ENCODE peak calls at places on chromosomes 5 and 9, in five cellular contexts. B is endothelial cell of umbilical vein; V is activated CD4-positive, alpha-beta T cell treated with anti-CD3 and anti-CD28 coated beads, Interleukin-2, amount 50 U/mL, for 1 hour; L is RWPE1; R is HCEC 1CT. C is an unnamed sample.

GRCh38 chr9:130938652-130939404 is at the start of gene FIBCD1:
- DNase-seq in B (peak), V (no peak), L (peak), R (peak), C (no peak)

GRCh38 chr5:175344331-175345200 is 99.4 kb downstream of the DRD1 start:
- DNase-seq in B (no peak), V (no peak), L (peak), R (no peak), C (no peak)

GRCh38 chr9:127898433-127899199 is 787 bp downstream of the ST6GALNAC6 start:
- DNase-seq in B (peak), V (no peak), L (peak), R (peak), C (peak)

GRCh38 chr5:138645778-138646575 is 70.8 kb upstream of the HSPA9 start:
- DNase-seq in B (no peak), V (no peak), L (no peak), R (no peak), C (no peak)

GRCh38 chr9:99056876-99057664 is 47.8 kb upstream of the TGFBR1 start:
- DNase-seq in B (no peak), V (no peak), L (peak), R (peak), C (no peak)

GRCh38 chr5:141821430-141821925 is 56.7 kb downstream of the PCDH1 start:
- DNase-seq in B (peak), V (no peak), L (peak), R (peak), C (no peak)

GRCh38 chr9:136713555-136713949 is 1.2 kb downstream of the DIPK1B start:
- DNase-seq in B (peak), V (no peak), L (no peak), R (no peak), C (no peak)

GRCh38 chr9:131420913-131421312 is 27.0 kb downstream of the PRRC2B start:
- DNase-seq in B (no peak), V (no peak), L (peak), R (peak), C (no peak)

GRCh38 chr9:114289571-114290481 is 33.1 kb upstream of the ORM1 start:
- DNase-seq in B (no peak), V (no peak), L (no peak), R (no peak), C (no peak)

GRCh38 chr9:77023726-77024125 is 4.3 kb downstream of the FOXB2 start:
- DNase-seq in B (no peak), V (no peak), L (no peak), R (no peak), C (no peak)

GRCh38 chr5:54484219-54484894 is 28.9 kb downstream of the HSPB3 start:
- DNase-seq in B (no peak), V (no peak), L (no peak), R (peak), C (no peak)

GRCh38 chr9:127661342-127661741 is 45.4 kb upstream of the CFAP157 start:
- DNase-seq in B (no peak), V (no peak), L (no peak), R (no peak), C (no peak)

GRCh38 chr5:157431544-157432200 is 28.3 kb upstream of the NIPAL4 start:
- DNase-seq in B (peak), V (peak), L (peak), R (peak), C (no peak)

GRCh38 chr5:114317751-114318150 is 44.1 kb upstream of the KCNN2 start:
- DNase-seq in B (no peak), V (no peak), L (no peak), R (no peak), C (no peak)

GRCh38 chr5:16809816-16810502 is 126.1 kb downstream of the MYO10 start:
- DNase-seq in B (no peak), V (no peak), L (no peak), R (no peak), C (no peak)

GRCh38 chr5:178554311-178554710 is 35.9 kb downstream of the COL23A1 start:
- DNase-seq in B (no peak), V (no peak), L (no peak), R (no peak), C (no peak)

GRCh38 chr5:139708877-139709586 is 60.9 kb downstream of the CXXC5 start:
- DNase-seq in B (peak), V (no peak), L (no peak), R (no peak), C (no peak)

GRCh38 chr5:159179556-159180305 is 29.6 kb downstream of the RNF145 start:
- DNase-seq in B (no peak), V (no peak), L (no peak), R (no peak), C (no peak)

GRCh38 chr5:43303242-43303641 is 10.0 kb downstream of the HMGCS1 start:
- DNase-seq in B (no peak), V (no peak), L (no peak), R (no peak), C (no peak)

GRCh38 chr9:99011161-99011709 is 67.5 kb downstream of the COL15A1 start:
- DNase-seq in B (no peak), V (no peak), L (no peak), R (peak), C (no peak)

GRCh38 chr9:32378496-32378895 is 5.9 kb upstream of the ACO1 start:
- DNase-seq in B (peak), V (peak), L (peak), R (peak), C (peak)

GRCh38 chr9:63816742-63817621 is 1468.0 kb downstream of the FOXD4L5 start:
- DNase-seq in B (peak), V (peak), L (peak), R (peak), C (peak)

GRCh38 chr9:25427898-25428297 is 250.3 kb downstream of the TUSC1 start:
- DNase-seq in B (no peak), V (no peak), L (no peak), R (no peak), C (no peak)

GRCh38 chr9:131727184-131727785 is 12.6 kb downstream of the RAPGEF1 start:
- DNase-seq in B (peak), V (no peak), L (peak), R (peak), C (no peak)

GRCh38 chr5:172846677-172847076 is 12.6 kb downstream of the ERGIC1 start:
- DNase-seq in B (peak), V (no peak), L (no peak), R (no peak), C (no peak)

GRCh38 chr5:16704945-16705344 is 88.1 kb upstream of the RETREG1 start:
- DNase-seq in B (peak), V (no peak), L (no peak), R (no peak), C (no peak)

GRCh38 chr9:71655778-71656177 is 112.5 kb downstream of the CEMIP2 start:
- DNase-seq in B (no peak), V (no peak), L (no peak), R (no peak), C (no peak)

GRCh38 chr9:27933210-27934062 is 360.2 kb upstream of the C9orf72 start:
- DNase-seq in B (no peak), V (no peak), L (no peak), R (no peak), C (no peak)

GRCh38 chr9:131310833-131311554 is 21.5 kb downstream of the PLPP7 start:
- DNase-seq in B (no peak), V (peak), L (no peak), R (no peak), C (peak)

GRCh38 chr9:93813687-93814560 is 141.2 kb downstream of the BARX1 start:
- DNase-seq in B (no peak), V (no peak), L (no peak), R (no peak), C (no peak)

GRCh38 chr5:113378960-113379541 is 55.7 kb downstream of the TSSK1B start:
- DNase-seq in B (peak), V (peak), L (peak), R (peak), C (peak)